ENCODE peak calls at places on chromosomes 5 and 9, in eight cellular contexts. R, I, A, Q, F, S, C and N are unnamed samples.

GRCh38 chr9:36141288-36141687 is 4.8 kb downstream of the GLIPR2 start:
- DNase-seq in C (no peak), I (peak; percentile 63), S (no peak), F (no peak), A (peak; percentile 75), R (peak; percentile 36), Q (peak; percentile 45), N (no peak)

GRCh38 chr5:54867310-54867944 is 118.0 kb downstream of the ESM1 start:
- DNase-seq in C (no peak), A (no peak), I (peak; percentile 72), R (peak; percentile 50), Q (peak; percentile 74), F (no peak), S (peak; percentile 54), N (no peak)

GRCh38 chr9:19946446-19947109 is 157.7 kb upstream of the SLC24A2 start:
- DNase-seq in I (peak; percentile 53), A (no peak), C (no peak), S (peak; percentile 26), Q (peak; percentile 47), R (peak; percentile 46), F (no peak), N (no peak)

GRCh38 chr5:179401-179800 is 11.9 kb upstream of the LRRC14B start:
- DNase-seq in S (no peak), A (no peak), I (no peak), F (no peak), C (no peak), R (no peak), Q (no peak), N (no peak)

GRCh38 chr5:142644640-142645361 is 41.1 kb downstream of the FGF1 start:
- DNase-seq in A (no peak), I (peak; percentile 97), F (no peak), R (peak; percentile 92), S (no peak), Q (peak; percentile 99), C (peak; percentile 97), N (peak; percentile 99)

GRCh38 chr5:9245071-9245470 is 300.8 kb downstream of the SEMA5A start:
- DNase-seq in F (no peak), A (no peak), S (no peak), I (no peak), C (peak; percentile 62), Q (peak; percentile 10), R (no peak), N (no peak)

GRCh38 chr5:17081142-17081541 is 136.3 kb upstream of the BASP1 start:
- DNase-seq in R (no peak), I (no peak), C (no peak), A (no peak), F (no peak), Q (peak; percentile 34), S (no peak), N (no peak)

GRCh38 chr9:2260401-2261306 is 245.5 kb downstream of the SMARCA2 start:
- DNase-seq in S (no peak), Q (peak; percentile 67), A (no peak), R (peak; percentile 39), C (peak; percentile 27), I (peak; percentile 87), F (no peak), N (peak; percentile 64)

GRCh38 chr5:3622961-3623360 is 27.3 kb downstream of the IRX1 start:
- DNase-seq in R (no peak), F (no peak), A (no peak), S (no peak), Q (no peak), C (no peak), I (no peak), N (no peak)

GRCh38 chr5:120655828-120656435 is 191.8 kb downstream of the PRR16 start:
- DNase-seq in A (no peak), C (peak; percentile 41), I (peak; percentile 55), R (peak; percentile 41), Q (peak; percentile 43), F (no peak), S (peak; percentile 44), N (no peak)

GRCh38 chr9:91162784-91163440 is 198.8 kb downstream of the AUH start:
- DNase-seq in C (no peak), A (no peak), I (peak; percentile 46), S (no peak), Q (no peak), F (no peak), R (peak; percentile 9), N (no peak)

GRCh38 chr5:153135416-153135815 is 355.1 kb upstream of the GRIA1 start:
- DNase-seq in I (peak; percentile 59), F (no peak), Q (peak; percentile 44), R (peak; percentile 16), A (no peak), C (no peak), S (no peak), N (no peak)

GRCh38 chr9:100277166-100277979 is 75.4 kb downstream of the TEX10 start:
- DNase-seq in S (no peak), A (no peak), F (no peak), C (peak; percentile 55), R (peak; percentile 73), Q (peak; percentile 91), I (peak; percentile 23), N (peak; percentile 34)